ENCODE peak calls at places on chromosome 22, in five cellular contexts. R is mesendoderm, L is A549, Z is uterus, G is lower lobe of right lung. S is an unnamed sample.

GRCh38 chr22:23824476-23825245 is 14.1 kb downstream of the DERL3 start:
- DNase-seq in Z (no peak), G (peak; percentile 15), R (no peak), L (no peak), S (no peak)

GRCh38 chr22:32602154-32602553 is 127.5 kb downstream of the FBXO7 start:
- DNase-seq in G (no peak), R (no peak), L (no peak), Z (no peak), S (no peak)

GRCh38 chr22:37911273-37911672 is 5.2 kb downstream of the MICALL1 start:
- DNase-seq in L (no peak), R (peak; percentile 74), G (no peak), Z (no peak), S (no peak)

GRCh38 chr22:19043111-19044085 is 78.8 kb downstream of the DGCR2 start:
- DNase-seq in G (peak; percentile 22), R (no peak), Z (no peak), L (no peak), S (no peak)

GRCh38 chr22:49503321-49503720 is 324.4 kb downstream of the BRD1 start:
- DNase-seq in R (no peak), L (no peak), Z (no peak), G (no peak), S (no peak)

GRCh38 chr22:49260681-49261580 is 566.7 kb downstream of the BRD1 start:
- DNase-seq in L (no peak), G (no peak), Z (no peak), R (no peak), S (no peak)

GRCh38 chr22:20571531-20572007 is 64.2 kb downstream of the MED15 start:
- DNase-seq in Z (peak; percentile 44), G (no peak), R (peak; percentile 44), L (peak; percentile 28), S (peak; percentile 42)

GRCh38 chr22:22408731-22409696 is 99.5 kb downstream of the ZNF280B start:
- DNase-seq in R (peak; percentile 57), L (peak; percentile 15), G (no peak), Z (no peak), S (no peak)

GRCh38 chr22:48665286-48666010 is 1162.2 kb downstream of the BRD1 start:
- DNase-seq in G (no peak), R (no peak), L (no peak), Z (no peak), S (no peak)

GRCh38 chr22:39622881-39623367 is 52.4 kb downstream of the CACNA1I start:
- DNase-seq in R (peak; percentile 67), L (peak; percentile 18), Z (no peak), G (peak; percentile 69), S (peak; percentile 26)

DNA sequence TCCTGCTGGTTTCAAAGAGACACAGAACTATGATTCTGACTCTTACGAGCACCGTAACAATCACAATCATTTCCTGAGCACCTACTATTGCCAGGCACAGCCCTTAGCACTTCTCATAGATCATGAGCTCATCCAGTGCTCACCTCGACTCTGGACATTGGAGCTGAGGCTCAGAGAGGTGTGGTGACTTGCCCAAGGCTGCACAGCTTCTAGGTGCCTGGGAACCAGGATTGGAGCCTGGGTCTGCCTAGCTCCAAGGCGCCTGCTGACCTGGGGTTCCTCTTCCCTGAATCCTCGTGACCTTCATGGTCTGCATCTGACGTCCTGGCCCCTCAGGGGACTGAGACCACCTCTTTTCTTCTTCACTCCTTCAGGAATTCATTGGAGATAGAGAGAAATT is 50.6 kb upstream of the CRYBB3 start:
- DNase-seq in Z (no peak), R (no peak), G (no peak), L (no peak), S (no peak)
- H3K27ac ChIP-seq in Z (no peak overlapping the region), R (no peak overlapping the region), G (no peak overlapping the region), L (no peak overlapping the region), S (no peak overlapping the region)

GRCh38 chr22:29482253-29482652 is 2.2 kb downstream of the NEFH start:
- DNase-seq in R (no peak), G (no peak), L (no peak), Z (no peak), S (no peak)
- H3K4me3 ChIP-seq in R (no peak overlapping the region), G (no peak overlapping the region), L (no peak overlapping the region), Z (no peak overlapping the region), S (no peak overlapping the region)

DNA sequence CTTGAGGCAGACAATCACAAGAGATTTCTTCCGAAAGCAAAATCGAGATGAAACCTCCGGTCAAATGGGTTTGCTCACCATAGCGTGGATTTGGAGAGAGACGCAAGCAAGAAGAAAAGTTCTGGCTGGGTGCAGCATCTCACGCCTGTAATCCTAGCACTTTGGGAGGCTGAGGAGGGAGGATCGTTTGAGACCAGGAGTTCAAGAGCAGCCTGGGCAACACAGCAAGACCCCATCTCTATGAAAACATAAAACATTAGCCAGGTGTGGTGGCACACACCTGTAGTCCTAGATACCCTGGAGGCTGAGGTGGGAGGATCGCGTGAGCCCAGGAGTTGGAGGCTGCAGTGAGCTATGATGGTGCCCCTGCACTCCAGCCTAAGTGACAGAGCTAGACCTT is 24.4 kb downstream of the MN1 start:
- DNase-seq in Z (no peak), L (no peak), G (no peak), R (no peak), S (no peak)
- H3K27ac ChIP-seq in Z (no peak overlapping the region), L (no peak overlapping the region), G (peak overlapping the region; percentile 47), R (peak overlapping the region; percentile 20), S (peak overlapping the region; percentile 64)

GRCh38 chr22:17569971-17570511 is 6.7 kb downstream of the SLC25A18 start:
- DNase-seq in L (no peak), R (peak; percentile 63), G (no peak), Z (peak; percentile 34), S (no peak)

GRCh38 chr22:17566776-17567175 is 3.5 kb downstream of the SLC25A18 start:
- DNase-seq in G (no peak), R (no peak), Z (no peak), L (no peak), S (no peak)

GRCh38 chr22:17575151-17575550 is 11.9 kb downstream of the SLC25A18 start:
- DNase-seq in G (no peak), R (peak; percentile 26), L (no peak), Z (no peak), S (no peak)

GRCh38 chr22:17575681-17576080 is 12.4 kb downstream of the SLC25A18 start:
- DNase-seq in R (no peak), G (no peak), Z (no peak), L (no peak), S (no peak)

GRCh38 chr22:17570851-17571631 is 7.7 kb downstream of the SLC25A18 start:
- DNase-seq in G (peak; percentile 71), Z (peak; percentile 89), L (no peak), R (peak; percentile 40), S (peak; percentile 87)
- H3K4me3 ChIP-seq in G (peak overlapping the region; percentile 35), Z (peak overlapping the region; percentile 29), L (no peak overlapping the region), R (no peak overlapping the region), S (peak overlapping the region; percentile 41)

GRCh38 chr22:45769569-45770210 is 98.1 kb downstream of the ATXN10 start:
- DNase-seq in Z (no peak), R (no peak), L (no peak), G (no peak), S (no peak)
- H3K27ac ChIP-seq in Z (no peak overlapping the region), R (no peak overlapping the region), L (peak overlapping the region; percentile 49), G (no peak overlapping the region), S (no peak overlapping the region)

DNA sequence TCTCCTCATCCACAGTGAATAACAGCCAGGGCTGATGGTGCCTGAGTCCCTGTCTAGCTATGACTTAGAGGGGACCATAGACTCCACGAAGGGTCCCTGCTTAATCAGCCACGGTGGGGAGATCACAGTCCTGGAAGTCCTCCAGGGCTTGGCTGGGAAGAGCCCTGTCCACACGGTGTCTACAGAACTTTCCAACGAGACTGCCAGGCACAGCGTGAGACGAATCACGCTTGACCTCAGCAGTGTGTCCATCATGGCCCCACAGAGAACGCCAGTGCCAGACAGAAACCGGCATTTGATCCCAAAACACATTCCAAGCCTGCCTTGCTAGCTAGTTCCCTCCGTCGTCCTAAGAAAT is 143.4 kb downstream of the CRYBB2 start:
- DNase-seq in Z (peak; percentile 7), G (peak; percentile 18), R (no peak), L (no peak), S (no peak)
- H3K4me3 ChIP-seq in Z (no peak overlapping the region), G (no peak overlapping the region), R (no peak overlapping the region), L (no peak overlapping the region), S (no peak overlapping the region)